ENCODE peak calls at places on chromosome 21, in five cellular contexts. H is sigmoid colon, P is mucosa of descending colon, B is H1, T is tibial artery. A is an unnamed sample. For H3K9me3, the result is how much of the 10 kb centered on the place peaks cover.

GRCh38 chr21:33878824-33879223 is 36.8 kb downstream of the ATP5PO start:
- DNase-seq in B (no peak), T (no peak), H (peak), P (no peak), A (no peak)

GRCh38 chr21:21734088-21734487 is 735.9 kb downstream of the NCAM2 start:
- DNase-seq in P (no peak), H (no peak), T (no peak), B (no peak), A (no peak)

GRCh38 chr21:45091540-45092322 is 17.4 kb downstream of the ADARB1 start:
- DNase-seq in P (no peak), T (no peak), H (no peak), B (no peak), A (no peak)

GRCh38 chr21:20822559-20823133 is 175.6 kb upstream of the NCAM2 start:
- DNase-seq in T (no peak), P (no peak), H (no peak), B (no peak), A (no peak)

GRCh38 chr21:29257701-29258100 is 41.0 kb upstream of the BACH1 start:
- DNase-seq in P (no peak), B (no peak), T (no peak), H (no peak), A (no peak)

GRCh38 chr21:38297193-38297592 is 40.4 kb downstream of the KCNJ15 start:
- DNase-seq in T (no peak), H (no peak), P (no peak), B (no peak), A (no peak)

GRCh38 chr21:34639250-34639649 is 24.3 kb upstream of the RCAN1 start:
- DNase-seq in H (no peak), B (no peak), T (no peak), P (no peak), A (no peak)

GRCh38 chr21:38352536-38353219 is 95.9 kb downstream of the KCNJ15 start:
- DNase-seq in P (peak), H (no peak), B (peak), T (peak), A (peak)

GRCh38 chr21:33071878-33072306 is 2.0 kb downstream of the OLIG1 start:
- DNase-seq in B (peak), T (no peak), P (no peak), H (no peak), A (no peak)

GRCh38 chr21:35559128-35559831 is 501.0 kb downstream of the SETD4 start:
- DNase-seq in H (no peak), P (no peak), T (no peak), B (no peak), A (no peak)

GRCh38 chr21:16388291-16388690 is 658.5 kb downstream of the USP25 start:
- DNase-seq in T (no peak), P (no peak), B (no peak), H (no peak), A (no peak)

GRCh38 chr21:43774163-43774562 is 1.9 kb downstream of the CSTB start:
- DNase-seq in B (no peak), H (no peak), P (no peak), T (no peak), A (no peak)

DNA sequence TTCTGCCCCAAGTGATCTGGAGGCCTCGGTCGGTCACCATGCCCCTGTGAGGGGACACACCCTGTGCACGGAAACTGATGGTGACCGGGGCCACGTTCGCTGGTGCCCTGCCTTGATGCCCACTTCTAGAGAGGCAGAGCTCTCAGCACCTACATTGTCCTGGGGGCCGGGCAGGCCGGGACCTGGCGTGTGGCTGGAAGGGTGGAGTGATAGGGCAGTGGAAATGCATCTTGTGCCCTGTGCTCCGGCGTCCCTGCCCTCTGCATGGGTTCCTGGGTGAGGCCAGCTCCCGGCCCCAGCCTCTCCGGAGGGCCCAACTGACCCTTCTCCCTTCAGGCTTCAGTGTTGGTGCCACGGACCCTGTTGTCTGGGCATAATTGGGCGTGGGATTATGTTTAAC is 11.0 kb upstream of the UMODL1 start:
- DNase-seq in T (no peak), P (peak), B (no peak), H (no peak), A (no peak)
- H3K9me3 ChIP-seq in T (under half), P (under half), B (under half), H (under half), A (under half)

DNA sequence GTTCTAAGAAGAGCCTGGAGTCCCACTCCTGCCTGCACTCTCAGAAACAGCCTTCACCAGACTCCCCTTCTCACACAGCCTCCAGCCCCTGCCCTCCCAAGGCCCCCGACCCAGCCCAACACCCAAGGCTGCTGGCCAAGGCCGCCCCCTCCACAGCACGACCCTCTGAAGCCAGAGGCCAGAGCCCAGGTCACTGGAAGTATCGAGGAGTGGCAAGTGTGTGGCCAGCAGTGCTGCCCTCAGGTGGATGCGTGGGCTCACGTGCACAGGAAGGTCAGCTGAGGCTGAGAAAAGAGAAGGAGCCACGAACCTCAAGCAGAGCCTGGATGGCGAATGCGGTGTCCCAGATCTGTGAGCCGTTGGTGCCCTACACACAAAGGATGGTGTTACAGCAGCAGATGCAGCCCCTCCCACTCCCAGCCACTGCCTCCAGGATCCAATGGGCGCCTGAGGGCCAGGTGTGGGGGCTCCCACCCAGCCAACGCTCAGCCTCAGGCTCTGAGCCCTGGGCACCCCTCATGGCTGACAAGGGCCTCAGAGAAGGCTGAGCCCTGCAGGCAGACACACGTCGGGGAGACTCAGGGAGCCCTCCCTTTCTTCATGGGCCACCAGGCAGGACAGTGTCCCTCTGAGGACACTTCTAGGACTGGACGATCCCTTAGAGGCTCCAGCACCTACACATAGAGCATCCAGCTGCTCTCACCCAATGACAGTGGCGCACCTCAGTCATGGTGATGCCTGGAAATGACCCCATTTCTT is 18.0 kb downstream of the LSS start:
- DNase-seq in P (peak), T (peak), B (no peak), H (peak), A (no peak)
- TF ChIP-seq CTCF in P (no peak), T (no peak), B (peak), H (no peak), A (no peak)

DNA sequence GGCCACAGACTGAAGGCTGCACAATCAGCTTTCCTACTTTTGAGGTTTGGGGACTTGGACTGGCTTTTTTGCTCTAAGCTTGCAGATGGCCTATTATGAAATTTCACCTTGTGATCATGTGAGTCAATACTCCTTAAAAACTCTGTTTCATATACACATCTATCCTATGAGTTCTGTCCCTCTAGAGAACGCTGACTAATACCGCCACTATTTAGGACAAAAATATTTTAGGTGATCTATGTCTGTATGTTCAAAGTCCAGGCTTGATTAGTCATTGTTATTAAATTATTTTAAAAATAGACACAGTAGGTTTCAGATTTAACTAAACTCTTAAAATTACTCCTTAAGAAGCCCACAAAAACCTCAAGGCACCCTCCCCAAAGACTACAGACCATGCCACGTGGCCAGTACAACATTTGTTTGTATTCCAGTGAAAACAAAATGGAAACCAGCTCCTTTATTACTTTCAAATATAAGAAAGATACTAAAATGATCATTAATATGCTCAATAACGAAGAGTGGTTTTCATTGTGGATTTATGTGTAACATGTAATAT is 63.1 kb downstream of the TMPRSS15 start:
- DNase-seq in P (no peak), T (no peak), H (no peak), B (no peak), A (no peak)
- H3K9me3 ChIP-seq in P (under half), T (under half), H (under half), B (under half), A (under half)

GRCh38 chr21:31866077-31866511 is 6.7 kb upstream of the HUNK start:
- DNase-seq in T (peak), B (peak), P (peak), H (peak), A (peak)
- TF ChIP-seq CTCF in T (peak), B (peak), P (peak), H (peak), A (peak)

GRCh38 chr21:9763306-9763705 is 758.1 kb upstream of the TPTE start:
- DNase-seq in T (no peak), H (no peak), P (no peak), B (no peak), A (no peak)
- H3K9me3 ChIP-seq in T (under half), H (under half), P (half or more), B (half or more), A (half or more)

GRCh38 chr21:14773777-14774345 is 227.7 kb upstream of the SAMSN1 start:
- DNase-seq in T (peak), H (peak), B (peak), P (peak), A (peak)
- TF ChIP-seq CTCF in T (no peak), H (no peak), B (peak), P (peak), A (peak)

GRCh38 chr21:7917729-7918128 is 2603.7 kb upstream of the TPTE start:
- DNase-seq in P (no peak), T (no peak), B (no peak), H (no peak), A (no peak)
- H3K9me3 ChIP-seq in P (under half), T (under half), B (under half), H (under half), A (under half)

A was measured in stomach.